ENCODE peak calls at places on chromosomes 3 and 15, in seven cellular contexts. D, P, F, X, U, W and Q are unnamed samples.

GRCh38 chr3:163490119-163490518 is 1588.2 kb downstream of the SI start:
- DNase-seq in U (peak; percentile 82), F (peak; percentile 50), D (peak; percentile 55), P (no peak), W (no peak), X (peak; percentile 72), Q (peak; percentile 29)

GRCh38 chr15:48641416-48641815 is 4.1 kb downstream of the FBN1 start:
- DNase-seq in P (no peak), D (no peak), F (no peak), U (no peak), X (no peak), W (no peak), Q (no peak)

GRCh38 chr15:93837450-93837849 is 393.9 kb upstream of the MCTP2 start:
- DNase-seq in X (no peak), U (no peak), D (no peak), F (no peak), W (no peak), P (no peak), Q (no peak)

GRCh38 chr15:74291101-74292071 is 55.3 kb downstream of the CCDC33 start:
- DNase-seq in D (peak; percentile 90), W (peak; percentile 75), X (peak; percentile 98), U (peak; percentile 97), F (peak; percentile 74), P (peak; percentile 75), Q (peak; percentile 79)

GRCh38 chr3:70519005-70519404 is 206.6 kb upstream of the MDFIC2 start:
- DNase-seq in W (no peak), F (no peak), P (no peak), D (no peak), U (no peak), X (no peak), Q (no peak)

GRCh38 chr15:93250905-93251304 is 161.9 kb upstream of the RGMA start:
- DNase-seq in U (no peak), P (no peak), D (no peak), W (no peak), X (no peak), F (no peak), Q (no peak)

GRCh38 chr3:197181751-197182150 is 116.7 kb downstream of the DLG1 start:
- DNase-seq in U (no peak), X (no peak), W (no peak), F (no peak), D (no peak), P (peak; percentile 47), Q (no peak)

GRCh38 chr3:71903141-71903540 is 118.2 kb upstream of the PROK2 start:
- DNase-seq in X (no peak), D (no peak), U (no peak), P (no peak), W (no peak), F (no peak), Q (no peak)

GRCh38 chr3:2655229-2655701 is 454.9 kb downstream of the IL5RA start:
- DNase-seq in U (no peak), W (no peak), F (no peak), D (no peak), X (no peak), P (no peak), Q (no peak)

GRCh38 chr15:53627279-53627678 is 132.2 kb downstream of the WDR72 start:
- DNase-seq in X (no peak), P (peak; percentile 0), U (no peak), F (no peak), W (no peak), D (no peak), Q (no peak)

GRCh38 chr3:15505412-15506165 is 15.9 kb downstream of the COLQ start:
- DNase-seq in X (no peak), U (no peak), F (no peak), W (no peak), D (no peak), P (no peak), Q (no peak)

GRCh38 chr3:109132801-109133473 is 3.6 kb upstream of the C3orf85 start:
- DNase-seq in D (no peak), X (no peak), P (peak; percentile 93), F (no peak), U (no peak), W (no peak), Q (no peak)

GRCh38 chr3:186267758-186268157 is 94.3 kb downstream of the DGKG start:
- DNase-seq in D (no peak), W (no peak), U (no peak), F (no peak), X (no peak), P (no peak), Q (no peak)
- TF ChIP-seq CTCF in D (no peak), W (no peak), U (no peak), F (no peak), X (no peak), P (no peak), Q (no peak)

DNA sequence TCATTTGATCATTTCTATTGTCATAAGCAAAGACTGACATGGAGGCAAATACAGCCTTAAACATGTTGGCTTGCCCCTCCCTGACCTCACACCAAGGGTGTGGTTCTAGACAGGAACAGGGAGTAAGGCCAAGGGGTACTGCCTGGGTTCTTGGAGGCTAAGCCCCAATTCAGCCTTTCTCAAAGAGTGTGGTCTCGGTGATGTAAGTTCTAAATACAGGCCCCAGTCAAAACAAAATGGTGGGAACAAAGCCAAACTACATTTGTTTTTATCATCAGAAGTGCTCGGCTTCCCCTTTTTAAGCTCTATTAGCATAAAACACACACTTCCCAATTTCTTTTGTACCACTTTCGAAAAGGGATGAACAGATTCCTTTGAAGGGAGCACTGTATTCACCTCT is 129.5 kb downstream of the ATP8B4 start:
- DNase-seq in X (no peak), P (no peak), D (no peak), F (no peak), U (no peak), W (no peak), Q (no peak)
- H3K27ac ChIP-seq in X (no peak overlapping the region), P (no peak overlapping the region), D (no peak overlapping the region), F (no peak overlapping the region), U (no peak overlapping the region), W (no peak overlapping the region), Q (no peak overlapping the region)

GRCh38 chr3:123198352-123198751 is 3.4 kb upstream of the SEC22A start:
- DNase-seq in U (no peak), D (no peak), W (no peak), P (no peak), F (no peak), X (no peak), Q (no peak)

GRCh38 chr3:123201557-123202427 is at the start of gene SEC22A:
- DNase-seq in D (peak; percentile 97), W (peak; percentile 88), U (peak; percentile 97), X (peak; percentile 95), P (peak; percentile 89), F (peak; percentile 98), Q (peak; percentile 93)

GRCh38 chr3:123201223-123201556 is 553 bp upstream of the SEC22A start:
- DNase-seq in F (no peak), X (no peak), W (no peak), D (no peak), P (no peak), U (no peak), Q (no peak)

DNA sequence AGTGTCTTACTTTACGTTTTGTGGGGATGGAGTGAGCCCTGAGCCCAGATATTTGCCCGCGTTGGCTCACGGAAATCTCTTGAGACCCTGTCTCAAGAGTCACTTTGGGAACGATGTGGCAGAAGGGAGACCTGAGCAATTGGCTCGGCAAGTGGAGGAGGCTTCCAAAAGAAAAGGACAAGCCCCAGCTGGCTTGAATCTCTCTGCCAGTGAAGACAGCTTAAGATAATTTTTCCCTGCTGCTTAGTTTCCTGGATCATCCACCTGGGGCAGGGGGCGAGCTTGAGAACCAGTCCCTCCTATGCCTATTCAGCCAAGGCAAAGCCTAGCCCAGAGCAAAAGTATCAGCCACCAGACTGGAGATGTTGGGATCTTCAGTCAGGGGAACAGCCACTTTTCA is 708 bp downstream of the SEC22A start:
- DNase-seq in F (peak; percentile 1), X (no peak), P (no peak), W (no peak), D (no peak), U (peak; percentile 28), Q (no peak)
- TF ChIP-seq CTCF in F (no peak), X (no peak), P (no peak), W (no peak), D (no peak), U (no peak), Q (no peak)

GRCh38 chr3:48655586-48655985 is 7.1 kb downstream of the CELSR3 start:
- DNase-seq in F (no peak), X (no peak), D (no peak), W (no peak), P (no peak), U (no peak), Q (no peak)

GRCh38 chr3:48652923-48653715 is 9.6 kb downstream of the CELSR3 start:
- DNase-seq in P (no peak), U (no peak), X (no peak), F (peak; percentile 58), D (no peak), W (no peak), Q (no peak)

GRCh38 chr3:48656061-48656840 is 6.4 kb downstream of the CELSR3 start:
- DNase-seq in X (peak; percentile 97), U (peak; percentile 95), D (peak; percentile 83), W (peak; percentile 76), P (peak; percentile 23), F (peak; percentile 58), Q (peak; percentile 90)

GRCh38 chr3:48655063-48655462 is 7.6 kb downstream of the CELSR3 start:
- DNase-seq in W (no peak), D (no peak), F (no peak), P (no peak), X (no peak), U (no peak), Q (peak; percentile 64)

DNA sequence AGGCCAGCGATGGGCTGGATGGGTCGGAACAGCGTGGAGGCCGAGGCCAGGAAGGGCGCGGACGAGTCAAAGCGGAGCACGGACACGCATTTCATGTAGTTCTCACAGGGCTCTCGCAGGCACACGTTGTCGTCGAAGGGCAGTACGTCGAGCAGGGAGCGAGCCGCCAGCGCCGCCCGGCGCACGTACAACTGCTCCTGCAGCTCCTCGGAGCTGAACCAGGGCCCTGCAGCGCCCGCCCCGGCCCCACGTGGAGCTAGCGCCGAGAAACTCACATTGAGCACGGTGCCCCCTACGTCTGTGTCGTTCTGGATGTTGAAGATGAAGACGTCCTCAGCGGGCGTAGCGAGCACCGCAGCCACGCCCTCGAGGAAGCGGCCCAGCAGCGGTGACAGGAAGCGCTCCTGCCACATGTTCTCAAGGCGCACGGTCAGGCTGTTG is 5.8 kb downstream of the CELSR3 start:
- DNase-seq in P (no peak), U (no peak), F (no peak), X (no peak), W (no peak), D (no peak), Q (no peak)
- H3K27ac ChIP-seq in P (no peak overlapping the region), U (no peak overlapping the region), F (no peak overlapping the region), X (no peak overlapping the region), W (peak overlapping the region; percentile 76), D (no peak overlapping the region), Q (peak overlapping the region; percentile 31)

DNA sequence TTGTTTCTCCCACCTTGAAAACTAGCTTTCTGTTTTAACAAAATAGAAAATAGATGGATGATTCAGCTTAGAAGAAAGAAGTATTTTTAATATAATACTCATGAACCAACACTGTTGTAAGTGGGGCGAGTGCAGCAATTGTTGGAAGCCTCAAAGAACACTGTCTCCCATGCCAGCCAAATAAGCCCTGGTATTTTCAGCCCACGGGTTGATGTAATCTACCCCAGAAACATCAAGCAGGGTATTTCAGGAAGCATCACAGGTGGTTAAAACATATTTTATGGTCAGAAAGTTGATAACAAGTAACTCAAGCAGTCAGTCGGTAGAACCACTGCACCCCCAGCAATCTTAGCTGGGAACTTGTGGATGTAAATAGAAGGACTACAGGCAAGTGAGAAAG is 115.9 kb downstream of the SV2B start:
- DNase-seq in P (no peak), F (no peak), W (no peak), X (no peak), U (no peak), D (no peak), Q (no peak)
- TF ChIP-seq CTCF in P (no peak), F (no peak), W (no peak), X (no peak), U (no peak), D (no peak), Q (no peak)